ENCODE peak calls at places on chromosomes 12 and 14, in eight cellular contexts. W is natural killer cell; U is Right ventricle myocardium superior; P is HT-29; Z is activated effector memory CD4-positive, alpha-beta T cell treated with Interleukin-2 at 50 U/mL for 16 hours; M is kidney tubule cell; N is HT1080; A is GM23338. G is an unnamed sample.

GRCh38 chr12:10826258-10826657 is at the start of gene TAS2R10:
- DNase-seq in M (no peak), A (no peak), U (no peak), P (no peak), N (no peak), Z (no peak), W (no peak), G (no peak)

GRCh38 chr14:100802766-100803693 is 22.9 kb upstream of the MEG3 start:
- DNase-seq in P (no peak), W (no peak), U (peak), M (no peak), Z (no peak), A (no peak), N (peak), G (no peak)

GRCh38 chr14:61388173-61388975 is 67.0 kb downstream of the PRKCH start:
- DNase-seq in P (peak), Z (no peak), W (peak), A (no peak), M (peak), N (peak), U (no peak), G (no peak)

GRCh38 chr14:83529531-83529930 is 1995.9 kb upstream of the SEL1L start:
- DNase-seq in U (no peak), M (no peak), N (peak), P (no peak), W (no peak), Z (no peak), A (no peak), G (no peak)

GRCh38 chr12:100173111-100173510 is 27.5 kb upstream of the ACTR6 start:
- DNase-seq in P (no peak), U (no peak), Z (no peak), A (no peak), W (no peak), N (no peak), M (no peak), G (no peak)

GRCh38 chr14:68790656-68791077 is 2.2 kb downstream of the ZFP36L1 start:
- DNase-seq in P (peak), Z (peak), A (no peak), W (no peak), M (peak), U (no peak), N (no peak), G (no peak)

GRCh38 chr12:52380271-52380694 is 5.2 kb downstream of the KRT84 start:
- DNase-seq in P (peak), A (peak), W (no peak), N (peak), M (peak), U (peak), Z (no peak), G (no peak)

GRCh38 chr12:59839514-59839913 is 243.7 kb downstream of the SLC16A7 start:
- DNase-seq in P (no peak), M (peak), Z (no peak), A (no peak), N (peak), W (no peak), U (no peak), G (no peak)

GRCh38 chr14:101221549-101222160 is 318.1 kb upstream of the RTL1 start:
- DNase-seq in N (no peak), Z (no peak), W (no peak), U (no peak), M (no peak), A (no peak), P (no peak), G (no peak)

GRCh38 chr14:36268957-36269734 is 51.3 kb downstream of the MBIP start:
- DNase-seq in N (no peak), M (no peak), P (no peak), W (no peak), U (no peak), Z (no peak), A (peak), G (no peak)

G was measured in activated T-helper 2 cell treated with anti-CD3 and anti-CD28 coated beads, Interferon-gamma antibody, Interleukin-2, Interleukin-4, amounts not matched to agents 10 μg/mL and 5 μg/mL and 100 μg/mL, durations not matched to agents 14 hours and 24 hours and 36 hours.